ENCODE peak calls at places on chromosomes 3 and 15, in five cellular contexts. W, Y, F, U and S are unnamed samples.
A peak's percentile ranks its signal among the peaks of the same experiment; 100 is the strongest.

GRCh38 chr3:66738625-66739330 is 238.0 kb upstream of the LRIG1 start:
- DNase-seq in W (no peak), Y (no peak), F (no peak), U (no peak), S (peak; percentile 26)

GRCh38 chr3:71478568-71478967 is 105.0 kb downstream of the FOXP1 start:
- DNase-seq in W (peak; percentile 13), Y (no peak), F (no peak), U (peak; percentile 66), S (no peak)

GRCh38 chr3:10883478-10884234 is 67.6 kb downstream of the SLC6A11 start:
- DNase-seq in W (no peak), Y (peak; percentile 51), F (no peak), U (no peak), S (no peak)

GRCh38 chr3:89372456-89372855 is 265.0 kb downstream of the EPHA3 start:
- DNase-seq in W (no peak), Y (no peak), F (no peak), U (no peak), S (no peak)

GRCh38 chr15:73273181-73274002 is 95.4 kb downstream of the HCN4 start:
- DNase-seq in W (no peak), Y (peak; percentile 64), F (no peak), U (peak; percentile 12), S (no peak)

GRCh38 chr3:9398715-9399708 is 1.6 kb downstream of the SETD5 start:
- DNase-seq in W (peak; percentile 8), Y (no peak), F (no peak), U (no peak), S (no peak)

GRCh38 chr3:11534011-11534782 is 109.5 kb downstream of the VGLL4 start:
- DNase-seq in W (no peak), Y (no peak), F (no peak), U (no peak), S (no peak)

GRCh38 chr15:74451322-74451721 is 9.6 kb downstream of the UBL7 start:
- DNase-seq in W (no peak), Y (no peak), F (no peak), U (no peak), S (no peak)

GRCh38 chr15:81296673-81297072 is 27.3 kb downstream of the STARD5 start:
- DNase-seq in W (peak; percentile 40), Y (peak; percentile 16), F (no peak), U (peak; percentile 45), S (peak; percentile 86)

GRCh38 chr3:62325896-62326295 is 47.5 kb downstream of the FEZF2 start:
- DNase-seq in W (no peak), Y (no peak), F (no peak), U (no peak), S (no peak)

GRCh38 chr3:73432021-73432722 is 192.6 kb downstream of the PDZRN3 start:
- DNase-seq in W (no peak), Y (peak; percentile 30), F (no peak), U (no peak), S (no peak)

GRCh38 chr3:141524988-141525387 is 38.2 kb downstream of the RASA2 start:
- DNase-seq in W (no peak), Y (no peak), F (no peak), U (no peak), S (no peak)

GRCh38 chr3:177459397-177459796 is 262.1 kb upstream of the TBL1XR1 start:
- DNase-seq in W (no peak), Y (no peak), F (no peak), U (no peak), S (no peak)

GRCh38 chr3:71398157-71398836 is 185.2 kb downstream of the FOXP1 start:
- DNase-seq in W (no peak), Y (no peak), F (no peak), U (peak; percentile 28), S (no peak)

GRCh38 chr3:9480265-9480664 is 73.4 kb downstream of the LHFPL4 start:
- DNase-seq in W (no peak), Y (no peak), F (no peak), U (no peak), S (no peak)

GRCh38 chr3:177598110-177598833 is 401.0 kb upstream of the TBL1XR1 start:
- DNase-seq in W (no peak), Y (no peak), F (no peak), U (no peak), S (no peak)

GRCh38 chr3:10875914-10876313 is 59.9 kb downstream of the SLC6A11 start:
- DNase-seq in W (no peak), Y (no peak), F (no peak), U (no peak), S (no peak)

GRCh38 chr3:59264366-59264765 is 214.5 kb upstream of the CFAP20DC start:
- DNase-seq in W (no peak), Y (no peak), F (no peak), U (no peak), S (no peak)

GRCh38 chr15:63583027-63583426 is 14.2 kb upstream of the FBXL22 start:
- DNase-seq in W (no peak), Y (no peak), F (no peak), U (no peak), S (no peak)

GRCh38 chr3:8622873-8623725 is 21.5 kb downstream of the SSUH2 start:
- DNase-seq in W (no peak), Y (peak; percentile 77), F (no peak), U (no peak), S (peak; percentile 59)

GRCh38 chr3:109154989-109155388 is 18.5 kb downstream of the C3orf85 start:
- DNase-seq in W (no peak), Y (no peak), F (no peak), U (no peak), S (no peak)

GRCh38 chr3:89250742-89251141 is 143.3 kb downstream of the EPHA3 start:
- DNase-seq in W (no peak), Y (no peak), F (no peak), U (no peak), S (no peak)

GRCh38 chr15:58538225-58538731 is 106.5 kb downstream of the LIPC start:
- DNase-seq in W (no peak), Y (no peak), F (no peak), U (no peak), S (no peak)

GRCh38 chr15:98678484-98678883 is 30.1 kb downstream of the IGF1R start:
- DNase-seq in W (no peak), Y (no peak), F (no peak), U (no peak), S (no peak)

GRCh38 chr3:64437126-64437525 is 211.9 kb upstream of the PRICKLE2 start:
- DNase-seq in W (no peak), Y (no peak), F (no peak), U (no peak), S (no peak)

GRCh38 chr3:38098376-38098723 is 38.6 kb downstream of the ACAA1 start:
- DNase-seq in W (no peak), Y (no peak), F (no peak), U (no peak), S (no peak)

GRCh38 chr3:56772926-56773587 is 28.7 kb downstream of the ARHGEF3 start:
- DNase-seq in W (no peak), Y (no peak), F (no peak), U (no peak), S (no peak)

GRCh38 chr3:170267793-170268192 is 45.6 kb downstream of the PRKCI start:
- DNase-seq in W (no peak), Y (no peak), F (no peak), U (no peak), S (no peak)

GRCh38 chr3:46293991-46294833 is 52.0 kb downstream of the CCR3 start:
- DNase-seq in W (no peak), Y (no peak), F (no peak), U (no peak), S (no peak)

GRCh38 chr3:127012091-127012490 is 29.2 kb downstream of the PLXNA1 start:
- DNase-seq in W (no peak), Y (no peak), F (no peak), U (no peak), S (no peak)